ENCODE peak calls at places on chromosomes 11 and 22, in ten cellular contexts. One of them, this sample, is unnamed.

GRCh38 chr11:134560066-134560465 is 148.0 kb upstream of the B3GAT1 start:
- DNase-seq in GM13976: no peak
- DNase-seq in mucosa of descending colon: no peak
- DNase-seq in spleen: peak; percentile 73
- DNase-seq in lung: peak; percentile 25
- DNase-seq in B cell: no peak
- DNase-seq in CD8-positive, alpha-beta T cell: no peak
- DNase-seq in body of pancreas: no peak
- DNase-seq in cardiac fibroblast: no peak
- DNase-seq in esophagus squamous epithelium: no peak
- DNase-seq in this sample: no peak

GRCh38 chr22:48895341-48895740 is 932.3 kb downstream of the BRD1 start:
- DNase-seq in GM13976: no peak
- DNase-seq in mucosa of descending colon: no peak
- DNase-seq in spleen: no peak
- DNase-seq in lung: no peak
- DNase-seq in B cell: no peak
- DNase-seq in CD8-positive, alpha-beta T cell: no peak
- DNase-seq in body of pancreas: no peak
- DNase-seq in cardiac fibroblast: no peak
- DNase-seq in esophagus squamous epithelium: no peak
- DNase-seq in this sample: peak; percentile 21

GRCh38 chr22:23110922-23111527 is 30.8 kb downstream of the RSPH14 start:
- DNase-seq in GM13976: no peak
- DNase-seq in mucosa of descending colon: no peak
- DNase-seq in spleen: no peak
- DNase-seq in lung: no peak
- DNase-seq in B cell: no peak
- DNase-seq in CD8-positive, alpha-beta T cell: no peak
- DNase-seq in body of pancreas: no peak
- DNase-seq in cardiac fibroblast: no peak
- DNase-seq in esophagus squamous epithelium: no peak
- DNase-seq in this sample: no peak

GRCh38 chr11:47186076-47186936 is at the start of gene PACSIN3:
- DNase-seq in GM13976: peak; percentile 78
- DNase-seq in mucosa of descending colon: peak; percentile 59
- DNase-seq in spleen: peak; percentile 82
- DNase-seq in lung: no peak
- DNase-seq in B cell: no peak
- DNase-seq in CD8-positive, alpha-beta T cell: no peak
- DNase-seq in body of pancreas: peak; percentile 67
- DNase-seq in cardiac fibroblast: peak; percentile 45
- DNase-seq in esophagus squamous epithelium: no peak
- DNase-seq in this sample: peak; percentile 71

GRCh38 chr22:48803993-48804810 is 1023.5 kb downstream of the BRD1 start:
- DNase-seq in GM13976: no peak
- DNase-seq in mucosa of descending colon: no peak
- DNase-seq in spleen: peak; percentile 64
- DNase-seq in lung: no peak
- DNase-seq in B cell: no peak
- DNase-seq in CD8-positive, alpha-beta T cell: no peak
- DNase-seq in body of pancreas: no peak
- DNase-seq in cardiac fibroblast: no peak
- DNase-seq in esophagus squamous epithelium: no peak
- DNase-seq in this sample: no peak

GRCh38 chr11:72970557-72971118 is 156.4 kb downstream of the ATG16L2 start:
- DNase-seq in GM13976: no peak
- DNase-seq in mucosa of descending colon: no peak
- DNase-seq in spleen: no peak
- DNase-seq in lung: no peak
- DNase-seq in B cell: no peak
- DNase-seq in CD8-positive, alpha-beta T cell: no peak
- DNase-seq in body of pancreas: no peak
- DNase-seq in cardiac fibroblast: no peak
- DNase-seq in esophagus squamous epithelium: no peak
- DNase-seq in this sample: no peak

GRCh38 chr22:43800970-43801369 is 11.1 kb downstream of the EFCAB6 start:
- DNase-seq in GM13976: no peak
- DNase-seq in mucosa of descending colon: no peak
- DNase-seq in spleen: no peak
- DNase-seq in lung: no peak
- DNase-seq in B cell: no peak
- DNase-seq in CD8-positive, alpha-beta T cell: no peak
- DNase-seq in body of pancreas: no peak
- DNase-seq in cardiac fibroblast: no peak
- DNase-seq in esophagus squamous epithelium: no peak
- DNase-seq in this sample: no peak

GRCh38 chr11:116993599-116993998 is 104.6 kb downstream of the SIK3 start:
- DNase-seq in GM13976: no peak
- DNase-seq in mucosa of descending colon: no peak
- DNase-seq in spleen: no peak
- DNase-seq in lung: no peak
- DNase-seq in B cell: peak; percentile 51
- DNase-seq in CD8-positive, alpha-beta T cell: peak; percentile 38
- DNase-seq in body of pancreas: no peak
- DNase-seq in cardiac fibroblast: peak; percentile 59
- DNase-seq in esophagus squamous epithelium: no peak
- DNase-seq in this sample: no peak

GRCh38 chr11:12901272-12901671 is 107.8 kb upstream of the RASSF10 start:
- DNase-seq in GM13976: no peak
- DNase-seq in mucosa of descending colon: no peak
- DNase-seq in spleen: no peak
- DNase-seq in lung: no peak
- DNase-seq in B cell: no peak
- DNase-seq in CD8-positive, alpha-beta T cell: no peak
- DNase-seq in body of pancreas: no peak
- DNase-seq in cardiac fibroblast: no peak
- DNase-seq in esophagus squamous epithelium: no peak
- DNase-seq in this sample: no peak

GRCh38 chr11:62708423-62709261 is 1.2 kb downstream of the GNG3 start:
- DNase-seq in GM13976: no peak
- DNase-seq in mucosa of descending colon: peak; percentile 73
- DNase-seq in spleen: peak; percentile 90
- DNase-seq in lung: no peak
- DNase-seq in B cell: no peak
- DNase-seq in CD8-positive, alpha-beta T cell: peak; percentile 70
- DNase-seq in body of pancreas: peak; percentile 34
- DNase-seq in cardiac fibroblast: no peak
- DNase-seq in esophagus squamous epithelium: no peak
- DNase-seq in this sample: no peak

GRCh38 chr11:3022300-3022967 is 30.3 kb upstream of the NAP1L4 start:
- DNase-seq in GM13976: peak; percentile 52
- DNase-seq in mucosa of descending colon: no peak
- DNase-seq in spleen: no peak
- DNase-seq in lung: no peak
- DNase-seq in B cell: no peak
- DNase-seq in CD8-positive, alpha-beta T cell: no peak
- DNase-seq in body of pancreas: no peak
- DNase-seq in cardiac fibroblast: peak; percentile 83
- DNase-seq in esophagus squamous epithelium: no peak
- DNase-seq in this sample: no peak

GRCh38 chr11:102456381-102456780 is 3.8 kb upstream of the TMEM123 start:
- DNase-seq in GM13976: no peak
- DNase-seq in mucosa of descending colon: no peak
- DNase-seq in spleen: no peak
- DNase-seq in lung: peak; percentile 48
- DNase-seq in B cell: no peak
- DNase-seq in CD8-positive, alpha-beta T cell: no peak
- DNase-seq in body of pancreas: no peak
- DNase-seq in cardiac fibroblast: peak; percentile 46
- DNase-seq in esophagus squamous epithelium: no peak
- DNase-seq in this sample: no peak

GRCh38 chr11:119307219-119307618 is 9.7 kb downstream of the MCAM start:
- DNase-seq in GM13976: no peak
- DNase-seq in mucosa of descending colon: no peak
- DNase-seq in spleen: no peak
- DNase-seq in lung: no peak
- DNase-seq in B cell: no peak
- DNase-seq in CD8-positive, alpha-beta T cell: no peak
- DNase-seq in body of pancreas: no peak
- DNase-seq in cardiac fibroblast: no peak
- DNase-seq in esophagus squamous epithelium: no peak
- DNase-seq in this sample: no peak
- TF ChIP-seq CTCF in GM13976: no peak
- TF ChIP-seq CTCF in mucosa of descending colon: no peak
- TF ChIP-seq CTCF in spleen: peak; percentile 6
- TF ChIP-seq CTCF in lung: no peak
- TF ChIP-seq CTCF in B cell: no peak
- TF ChIP-seq CTCF in CD8-positive, alpha-beta T cell: no peak
- TF ChIP-seq CTCF in body of pancreas: no peak
- TF ChIP-seq CTCF in cardiac fibroblast: no peak
- TF ChIP-seq CTCF in esophagus squamous epithelium: no peak
- TF ChIP-seq CTCF in this sample: no peak

GRCh38 chr22:36204641-36205032 is 3.0 kb upstream of the APOL4 start:
- DNase-seq in GM13976: no peak
- DNase-seq in mucosa of descending colon: no peak
- DNase-seq in spleen: no peak
- DNase-seq in lung: no peak
- DNase-seq in B cell: no peak
- DNase-seq in CD8-positive, alpha-beta T cell: no peak
- DNase-seq in body of pancreas: no peak
- DNase-seq in cardiac fibroblast: no peak
- DNase-seq in esophagus squamous epithelium: no peak
- DNase-seq in this sample: no peak
- TF ChIP-seq CTCF in GM13976: no peak
- TF ChIP-seq CTCF in mucosa of descending colon: no peak
- TF ChIP-seq CTCF in spleen: no peak
- TF ChIP-seq CTCF in lung: no peak
- TF ChIP-seq CTCF in B cell: no peak
- TF ChIP-seq CTCF in CD8-positive, alpha-beta T cell: no peak
- TF ChIP-seq CTCF in body of pancreas: no peak
- TF ChIP-seq CTCF in cardiac fibroblast: no peak
- TF ChIP-seq CTCF in esophagus squamous epithelium: no peak
- TF ChIP-seq CTCF in this sample: no peak

DNA sequence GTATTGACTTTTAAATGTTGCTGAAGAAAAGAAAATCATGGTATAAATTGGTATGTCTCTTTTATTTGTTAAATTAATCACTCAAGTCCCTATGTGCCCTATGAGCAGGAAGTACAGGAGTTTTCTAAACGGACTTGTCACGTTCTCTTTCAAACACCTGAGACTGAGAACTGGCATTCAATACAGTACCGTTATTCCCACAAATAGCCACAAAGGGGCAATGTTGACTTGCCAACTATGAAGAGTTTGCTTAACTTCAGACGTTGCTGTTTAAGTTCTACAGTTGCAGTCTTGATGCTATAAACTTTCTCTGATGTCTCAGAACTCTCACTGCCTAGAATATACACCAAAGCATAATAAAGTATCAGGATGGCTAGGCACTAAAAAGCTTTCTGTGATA is 7.6 kb downstream of the OR56A1 start:
- DNase-seq in GM13976: no peak
- DNase-seq in mucosa of descending colon: no peak
- DNase-seq in spleen: no peak
- DNase-seq in lung: no peak
- DNase-seq in B cell: no peak
- DNase-seq in CD8-positive, alpha-beta T cell: no peak
- DNase-seq in body of pancreas: no peak
- DNase-seq in cardiac fibroblast: peak; percentile 73
- DNase-seq in esophagus squamous epithelium: no peak
- DNase-seq in this sample: no peak
- TF ChIP-seq CTCF in GM13976: no peak
- TF ChIP-seq CTCF in mucosa of descending colon: no peak
- TF ChIP-seq CTCF in spleen: peak; percentile 36
- TF ChIP-seq CTCF in lung: peak; percentile 47
- TF ChIP-seq CTCF in B cell: peak; percentile 35
- TF ChIP-seq CTCF in CD8-positive, alpha-beta T cell: peak; percentile 37
- TF ChIP-seq CTCF in body of pancreas: peak; percentile 57
- TF ChIP-seq CTCF in cardiac fibroblast: peak; percentile 40
- TF ChIP-seq CTCF in esophagus squamous epithelium: no peak
- TF ChIP-seq CTCF in this sample: peak; percentile 24

DNA sequence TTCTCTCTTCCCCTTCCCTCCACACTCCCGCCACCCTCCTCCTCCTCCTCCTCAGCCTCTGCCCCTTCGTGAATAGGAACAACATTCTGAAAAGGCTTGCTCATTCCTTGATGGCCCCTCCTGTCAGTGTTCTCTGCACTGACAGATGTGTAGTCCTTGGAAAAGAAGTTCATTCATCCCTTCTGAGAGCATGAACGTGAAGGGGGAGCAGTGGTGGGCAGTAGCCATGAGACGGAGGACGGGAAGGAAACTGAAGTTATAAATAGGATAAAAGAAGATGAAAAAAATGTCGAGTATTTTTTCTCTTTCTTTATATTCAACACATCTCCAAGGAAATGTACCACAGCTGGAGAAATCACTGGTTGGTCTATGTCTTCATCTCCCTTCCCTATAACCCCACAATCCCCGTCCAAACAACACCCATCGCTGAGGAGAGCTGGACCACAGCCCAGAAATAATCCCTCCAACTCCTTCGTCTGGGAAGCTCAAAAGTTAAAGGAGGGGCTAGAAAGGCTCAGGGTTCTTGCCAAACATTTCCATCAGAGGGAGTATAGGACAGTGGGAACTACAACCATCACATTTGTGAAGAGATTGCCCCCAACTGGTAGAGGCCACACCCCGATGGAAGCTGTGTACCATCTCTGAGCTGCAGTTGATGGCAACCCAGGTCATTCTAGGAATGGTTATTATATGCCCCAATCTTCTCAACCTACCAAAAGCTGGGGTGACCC is 33.5 kb downstream of the ETS1 start:
- DNase-seq in GM13976: no peak
- DNase-seq in mucosa of descending colon: no peak
- DNase-seq in spleen: no peak
- DNase-seq in lung: no peak
- DNase-seq in B cell: no peak
- DNase-seq in CD8-positive, alpha-beta T cell: no peak
- DNase-seq in body of pancreas: no peak
- DNase-seq in cardiac fibroblast: peak; percentile 88
- DNase-seq in esophagus squamous epithelium: no peak
- DNase-seq in this sample: no peak
- TF ChIP-seq CTCF in GM13976: peak; percentile 49
- TF ChIP-seq CTCF in mucosa of descending colon: no peak
- TF ChIP-seq CTCF in spleen: peak; percentile 9
- TF ChIP-seq CTCF in lung: peak; percentile 4
- TF ChIP-seq CTCF in B cell: no peak
- TF ChIP-seq CTCF in CD8-positive, alpha-beta T cell: no peak
- TF ChIP-seq CTCF in body of pancreas: no peak
- TF ChIP-seq CTCF in cardiac fibroblast: peak; percentile 18
- TF ChIP-seq CTCF in esophagus squamous epithelium: no peak
- TF ChIP-seq CTCF in this sample: no peak

DNA sequence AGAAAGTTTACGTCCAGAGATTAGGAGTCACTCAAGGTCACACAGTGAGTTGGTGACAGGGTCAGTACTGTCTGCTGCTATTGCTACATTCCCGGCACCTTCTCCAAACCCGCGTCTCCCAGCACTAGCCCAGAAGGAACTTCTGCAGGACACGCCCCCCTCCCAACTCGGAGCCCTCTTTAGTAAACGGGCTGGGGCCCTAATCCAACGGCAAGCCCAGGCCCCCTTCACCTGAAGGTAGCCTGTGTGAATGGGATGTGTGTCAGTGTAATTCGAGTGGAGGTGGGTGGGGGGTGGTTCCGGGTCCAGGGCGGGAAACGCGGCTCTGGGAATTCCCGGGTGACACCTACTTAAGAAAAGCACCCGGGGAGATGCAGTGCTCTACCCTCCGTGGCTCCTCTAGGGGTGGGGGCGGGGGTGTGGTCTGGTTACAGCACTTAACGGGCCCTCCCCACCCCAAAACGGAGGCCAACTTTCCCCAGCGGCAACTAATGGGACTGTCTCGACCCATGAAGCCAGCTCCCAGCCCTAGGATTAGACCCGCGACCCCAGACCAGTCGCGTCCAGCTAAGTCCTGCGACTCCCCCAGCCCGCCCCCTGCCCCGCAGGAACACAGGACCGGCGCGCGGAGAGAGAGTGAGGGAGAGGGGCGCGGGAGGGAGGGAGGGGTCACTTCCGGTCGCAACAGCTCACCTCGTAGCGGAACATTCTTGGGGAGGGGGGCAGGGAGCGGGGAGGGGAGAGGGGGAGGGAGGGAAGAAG is 468 bp downstream of the PATL1 start:
- DNase-seq in GM13976: peak; percentile 72
- DNase-seq in mucosa of descending colon: no peak
- DNase-seq in spleen: peak; percentile 94
- DNase-seq in lung: peak; percentile 66
- DNase-seq in B cell: peak; percentile 62
- DNase-seq in CD8-positive, alpha-beta T cell: peak; percentile 69
- DNase-seq in body of pancreas: peak; percentile 63
- DNase-seq in cardiac fibroblast: peak; percentile 50
- DNase-seq in esophagus squamous epithelium: peak; percentile 22
- DNase-seq in this sample: peak; percentile 45
- TF ChIP-seq CTCF in GM13976: no peak
- TF ChIP-seq CTCF in mucosa of descending colon: no peak
- TF ChIP-seq CTCF in spleen: peak; percentile 22
- TF ChIP-seq CTCF in lung: no peak
- TF ChIP-seq CTCF in B cell: peak; percentile 20
- TF ChIP-seq CTCF in CD8-positive, alpha-beta T cell: no peak
- TF ChIP-seq CTCF in body of pancreas: peak; percentile 44
- TF ChIP-seq CTCF in cardiac fibroblast: peak; percentile 27
- TF ChIP-seq CTCF in esophagus squamous epithelium: no peak
- TF ChIP-seq CTCF in this sample: peak; percentile 21